ENCODE peak calls at places on chromosomes 6 and 20, in nine cellular contexts. One of them, this sample, is unnamed.

GRCh38 chr20:4130404-4131189 is 115.2 kb upstream of the RNF24 start:
- DNase-seq in DND-41: peak; percentile 90
- DNase-seq in fibroblast of lung: peak; percentile 50
- DNase-seq in neural crest cell: no peak
- DNase-seq in A673: no peak
- DNase-seq in prostate gland: no peak
- DNase-seq in GM13977: no peak
- DNase-seq in endothelial cell: no peak
- DNase-seq in PC-9: peak; percentile 80
- DNase-seq in this sample: peak; percentile 92

GRCh38 chr6:135922170-135922569 is 70.7 kb downstream of the PDE7B start:
- DNase-seq in DND-41: no peak
- DNase-seq in fibroblast of lung: peak; percentile 99
- DNase-seq in neural crest cell: no peak
- DNase-seq in A673: peak; percentile 62
- DNase-seq in prostate gland: peak; percentile 9
- DNase-seq in GM13977: no peak
- DNase-seq in endothelial cell: no peak
- DNase-seq in PC-9: peak; percentile 95
- DNase-seq in this sample: no peak

GRCh38 chr20:9079038-9079731 is 10.3 kb downstream of the PLCB4 start:
- DNase-seq in DND-41: no peak
- DNase-seq in fibroblast of lung: no peak
- DNase-seq in neural crest cell: no peak
- DNase-seq in A673: no peak
- DNase-seq in prostate gland: no peak
- DNase-seq in GM13977: no peak
- DNase-seq in endothelial cell: no peak
- DNase-seq in PC-9: no peak
- DNase-seq in this sample: no peak

GRCh38 chr6:134003542-134003951 is 48.9 kb downstream of the SLC2A12 start:
- DNase-seq in DND-41: no peak
- DNase-seq in fibroblast of lung: no peak
- DNase-seq in neural crest cell: no peak
- DNase-seq in A673: no peak
- DNase-seq in prostate gland: no peak
- DNase-seq in GM13977: no peak
- DNase-seq in endothelial cell: no peak
- DNase-seq in PC-9: no peak
- DNase-seq in this sample: no peak

GRCh38 chr20:3082306-3082951 is 2.1 kb downstream of the AVP start:
- DNase-seq in DND-41: no peak
- DNase-seq in fibroblast of lung: no peak
- DNase-seq in neural crest cell: no peak
- DNase-seq in A673: no peak
- DNase-seq in prostate gland: no peak
- DNase-seq in GM13977: no peak
- DNase-seq in endothelial cell: no peak
- DNase-seq in PC-9: no peak
- DNase-seq in this sample: no peak

GRCh38 chr6:161316531-161316930 is 42.7 kb upstream of the AGPAT4 start:
- DNase-seq in DND-41: no peak
- DNase-seq in fibroblast of lung: no peak
- DNase-seq in neural crest cell: no peak
- DNase-seq in A673: no peak
- DNase-seq in prostate gland: no peak
- DNase-seq in GM13977: no peak
- DNase-seq in endothelial cell: no peak
- DNase-seq in PC-9: no peak
- DNase-seq in this sample: no peak

GRCh38 chr6:79671605-79672266 is 40.6 kb downstream of the SH3BGRL2 start:
- DNase-seq in DND-41: no peak
- DNase-seq in fibroblast of lung: peak; percentile 23
- DNase-seq in neural crest cell: no peak
- DNase-seq in A673: no peak
- DNase-seq in prostate gland: peak; percentile 59
- DNase-seq in GM13977: no peak
- DNase-seq in endothelial cell: no peak
- DNase-seq in PC-9: peak; percentile 81
- DNase-seq in this sample: peak; percentile 70

GRCh38 chr20:48769111-48769879 is 58.5 kb downstream of the PREX1 start:
- DNase-seq in DND-41: peak; percentile 63
- DNase-seq in fibroblast of lung: no peak
- DNase-seq in neural crest cell: no peak
- DNase-seq in A673: no peak
- DNase-seq in prostate gland: no peak
- DNase-seq in GM13977: peak; percentile 62
- DNase-seq in endothelial cell: no peak
- DNase-seq in PC-9: no peak
- DNase-seq in this sample: peak; percentile 100

GRCh38 chr6:4282926-4283325 is 147.6 kb upstream of the ECI2 start:
- DNase-seq in DND-41: no peak
- DNase-seq in fibroblast of lung: no peak
- DNase-seq in neural crest cell: no peak
- DNase-seq in A673: no peak
- DNase-seq in prostate gland: no peak
- DNase-seq in GM13977: no peak
- DNase-seq in endothelial cell: no peak
- DNase-seq in PC-9: no peak
- DNase-seq in this sample: no peak

GRCh38 chr6:26031151-26031594 is 56.1 kb upstream of the HFE start:
- DNase-seq in DND-41: no peak
- DNase-seq in fibroblast of lung: no peak
- DNase-seq in neural crest cell: no peak
- DNase-seq in A673: peak; percentile 66
- DNase-seq in prostate gland: no peak
- DNase-seq in GM13977: no peak
- DNase-seq in endothelial cell: no peak
- DNase-seq in PC-9: peak; percentile 33
- DNase-seq in this sample: no peak

GRCh38 chr6:3522561-3523287 is 65.9 kb upstream of the SLC22A23 start:
- DNase-seq in DND-41: no peak
- DNase-seq in fibroblast of lung: no peak
- DNase-seq in neural crest cell: no peak
- DNase-seq in A673: no peak
- DNase-seq in prostate gland: no peak
- DNase-seq in GM13977: no peak
- DNase-seq in endothelial cell: no peak
- DNase-seq in PC-9: peak; percentile 82
- DNase-seq in this sample: no peak

GRCh38 chr20:21640556-21640955 is 64.9 kb upstream of the PAX1 start:
- DNase-seq in DND-41: peak; percentile 11
- DNase-seq in fibroblast of lung: no peak
- DNase-seq in neural crest cell: no peak
- DNase-seq in A673: peak; percentile 34
- DNase-seq in prostate gland: peak; percentile 58
- DNase-seq in GM13977: peak; percentile 22
- DNase-seq in endothelial cell: peak; percentile 17
- DNase-seq in PC-9: no peak
- DNase-seq in this sample: peak; percentile 8

GRCh38 chr6:15325540-15325955 is 79.7 kb downstream of the JARID2 start:
- DNase-seq in DND-41: no peak
- DNase-seq in fibroblast of lung: no peak
- DNase-seq in neural crest cell: no peak
- DNase-seq in A673: no peak
- DNase-seq in prostate gland: no peak
- DNase-seq in GM13977: no peak
- DNase-seq in endothelial cell: no peak
- DNase-seq in PC-9: no peak
- DNase-seq in this sample: no peak

GRCh38 chr6:15324427-15324985 is 78.6 kb downstream of the JARID2 start:
- DNase-seq in DND-41: no peak
- DNase-seq in fibroblast of lung: no peak
- DNase-seq in neural crest cell: no peak
- DNase-seq in A673: no peak
- DNase-seq in prostate gland: no peak
- DNase-seq in GM13977: no peak
- DNase-seq in endothelial cell: no peak
- DNase-seq in PC-9: no peak
- DNase-seq in this sample: no peak

GRCh38 chr6:15329154-15329781 is 83.4 kb downstream of the JARID2 start:
- DNase-seq in DND-41: no peak
- DNase-seq in fibroblast of lung: peak; percentile 91
- DNase-seq in neural crest cell: no peak
- DNase-seq in A673: peak; percentile 85
- DNase-seq in prostate gland: no peak
- DNase-seq in GM13977: no peak
- DNase-seq in endothelial cell: no peak
- DNase-seq in PC-9: no peak
- DNase-seq in this sample: no peak

GRCh38 chr6:15326072-15326614 is 80.3 kb downstream of the JARID2 start:
- DNase-seq in DND-41: no peak
- DNase-seq in fibroblast of lung: no peak
- DNase-seq in neural crest cell: no peak
- DNase-seq in A673: no peak
- DNase-seq in prostate gland: no peak
- DNase-seq in GM13977: no peak
- DNase-seq in endothelial cell: no peak
- DNase-seq in PC-9: no peak
- DNase-seq in this sample: peak; percentile 51

GRCh38 chr6:15327271-15327670 is 81.4 kb downstream of the JARID2 start:
- DNase-seq in DND-41: no peak
- DNase-seq in fibroblast of lung: no peak
- DNase-seq in neural crest cell: no peak
- DNase-seq in A673: peak; percentile 62
- DNase-seq in prostate gland: no peak
- DNase-seq in GM13977: no peak
- DNase-seq in endothelial cell: no peak
- DNase-seq in PC-9: no peak
- DNase-seq in this sample: peak; percentile 82
- TF ChIP-seq CTCF in DND-41: no peak
- TF ChIP-seq CTCF in fibroblast of lung: no peak
- TF ChIP-seq CTCF in neural crest cell: peak; percentile 14
- TF ChIP-seq CTCF in A673: peak; percentile 55
- TF ChIP-seq CTCF in prostate gland: no peak
- TF ChIP-seq CTCF in GM13977: peak; percentile 53
- TF ChIP-seq CTCF in endothelial cell: no peak
- TF ChIP-seq CTCF in PC-9: no peak
- TF ChIP-seq CTCF in this sample: peak; percentile 37

DNA sequence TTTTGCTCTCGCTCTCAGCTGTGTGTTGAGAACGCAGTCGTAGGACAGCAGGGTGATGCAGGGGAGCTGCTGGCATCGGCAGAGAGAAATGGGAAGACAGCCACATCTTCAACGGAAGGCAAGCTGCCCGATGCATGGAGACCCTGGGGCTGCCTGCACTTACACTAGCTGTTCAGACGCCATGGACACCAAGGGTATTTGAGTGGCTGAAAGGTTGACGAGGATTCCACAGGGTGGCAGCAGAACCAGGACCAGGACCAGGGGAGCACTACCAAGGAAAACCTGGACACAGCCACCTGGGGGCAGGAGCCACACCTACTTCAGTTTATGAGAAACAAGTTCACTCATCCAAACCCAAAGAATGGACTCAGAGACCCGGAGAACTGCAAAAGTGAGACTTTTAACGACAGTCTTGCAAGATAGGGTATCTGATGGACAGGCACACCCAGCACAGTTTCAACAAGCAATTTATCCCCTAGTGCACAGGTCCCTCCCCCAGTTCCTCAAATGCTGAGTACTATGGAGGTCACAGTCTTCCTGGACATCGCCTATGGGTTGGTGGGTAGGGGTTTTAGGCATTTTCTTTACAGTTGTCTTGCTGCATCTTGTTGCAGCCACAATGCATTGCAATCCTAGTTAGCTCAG is 56.3 kb upstream of the ENTPD6 start:
- DNase-seq in DND-41: no peak
- DNase-seq in fibroblast of lung: no peak
- DNase-seq in neural crest cell: no peak
- DNase-seq in A673: no peak
- DNase-seq in prostate gland: peak; percentile 63
- DNase-seq in GM13977: no peak
- DNase-seq in endothelial cell: no peak
- DNase-seq in PC-9: no peak
- DNase-seq in this sample: peak; percentile 13
- TF ChIP-seq CTCF in DND-41: no peak
- TF ChIP-seq CTCF in fibroblast of lung: no peak
- TF ChIP-seq CTCF in neural crest cell: no peak
- TF ChIP-seq CTCF in A673: no peak
- TF ChIP-seq CTCF in prostate gland: peak; percentile 66
- TF ChIP-seq CTCF in GM13977: no peak
- TF ChIP-seq CTCF in endothelial cell: no peak
- TF ChIP-seq CTCF in PC-9: no peak
- TF ChIP-seq CTCF in this sample: no peak

GRCh38 chr20:45329497-45330319 is 18.5 kb downstream of the SDC4 start:
- DNase-seq in DND-41: no peak
- DNase-seq in fibroblast of lung: no peak
- DNase-seq in neural crest cell: no peak
- DNase-seq in A673: no peak
- DNase-seq in prostate gland: peak; percentile 46
- DNase-seq in GM13977: no peak
- DNase-seq in endothelial cell: no peak
- DNase-seq in PC-9: peak; percentile 47
- DNase-seq in this sample: no peak
- TF ChIP-seq CTCF in DND-41: no peak
- TF ChIP-seq CTCF in fibroblast of lung: no peak
- TF ChIP-seq CTCF in neural crest cell: no peak
- TF ChIP-seq CTCF in A673: no peak
- TF ChIP-seq CTCF in prostate gland: no peak
- TF ChIP-seq CTCF in GM13977: no peak
- TF ChIP-seq CTCF in endothelial cell: no peak
- TF ChIP-seq CTCF in PC-9: no peak
- TF ChIP-seq CTCF in this sample: no peak

GRCh38 chr6:35771343-35771627 is 5.1 kb upstream of the CLPSL2 start:
- DNase-seq in DND-41: no peak
- DNase-seq in fibroblast of lung: no peak
- DNase-seq in neural crest cell: no peak
- DNase-seq in A673: no peak
- DNase-seq in prostate gland: no peak
- DNase-seq in GM13977: no peak
- DNase-seq in endothelial cell: no peak
- DNase-seq in PC-9: no peak
- DNase-seq in this sample: no peak

GRCh38 chr6:35764238-35764896 is 12.0 kb upstream of the CLPSL2 start:
- DNase-seq in DND-41: no peak
- DNase-seq in fibroblast of lung: no peak
- DNase-seq in neural crest cell: no peak
- DNase-seq in A673: no peak
- DNase-seq in prostate gland: peak; percentile 11
- DNase-seq in GM13977: no peak
- DNase-seq in endothelial cell: no peak
- DNase-seq in PC-9: peak; percentile 75
- DNase-seq in this sample: no peak

GRCh38 chr6:35769211-35769610 is 7.2 kb upstream of the CLPSL2 start:
- DNase-seq in DND-41: no peak
- DNase-seq in fibroblast of lung: no peak
- DNase-seq in neural crest cell: no peak
- DNase-seq in A673: no peak
- DNase-seq in prostate gland: no peak
- DNase-seq in GM13977: no peak
- DNase-seq in endothelial cell: no peak
- DNase-seq in PC-9: no peak
- DNase-seq in this sample: no peak

DNA sequence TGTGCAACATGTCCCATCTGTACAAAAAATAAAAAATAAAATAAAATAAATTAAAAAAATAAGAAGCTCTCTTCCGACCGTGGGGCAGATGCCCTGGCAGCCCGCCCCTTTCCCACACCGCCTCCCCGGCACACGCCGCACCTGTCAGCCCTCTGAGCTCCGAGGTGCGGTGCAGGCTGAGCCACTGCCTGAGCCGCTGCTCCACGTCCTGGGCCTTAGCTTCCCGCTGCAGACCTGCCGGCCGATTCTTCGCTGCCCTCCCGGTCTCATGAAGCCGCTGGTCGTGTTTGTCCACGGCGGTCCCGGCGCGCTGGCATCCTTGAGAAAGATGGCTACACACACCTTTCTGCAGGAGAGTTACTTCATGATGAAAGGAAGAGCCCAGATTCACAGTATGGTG is 10.7 kb upstream of the CLPSL2 start:
- DNase-seq in DND-41: no peak
- DNase-seq in fibroblast of lung: no peak
- DNase-seq in neural crest cell: no peak
- DNase-seq in A673: no peak
- DNase-seq in prostate gland: no peak
- DNase-seq in GM13977: no peak
- DNase-seq in endothelial cell: no peak
- DNase-seq in PC-9: no peak
- DNase-seq in this sample: no peak
- TF ChIP-seq CTCF in DND-41: no peak
- TF ChIP-seq CTCF in fibroblast of lung: no peak
- TF ChIP-seq CTCF in neural crest cell: no peak
- TF ChIP-seq CTCF in A673: no peak
- TF ChIP-seq CTCF in prostate gland: no peak
- TF ChIP-seq CTCF in GM13977: no peak
- TF ChIP-seq CTCF in endothelial cell: no peak
- TF ChIP-seq CTCF in PC-9: no peak
- TF ChIP-seq CTCF in this sample: no peak

This sample was measured in activated CD8-positive, alpha-beta T cell treated with anti-CD3 and anti-CD28 coated beads for 36 hours.